ENCODE peak calls at places on chromosomes 16 and 17, in eight cellular contexts. E, U, S, H, B, Z, C and A are unnamed samples.

GRCh38 chr16:65176603-65177002 is 54.7 kb upstream of the CDH11 start:
- DNase-seq in E (no peak), U (no peak), S (peak), H (no peak), B (no peak), Z (no peak), C (no peak), A (no peak)

GRCh38 chr16:14475370-14476139 is 154.5 kb downstream of the PARN start:
- DNase-seq in E (no peak), U (no peak), S (no peak), H (no peak), B (no peak), Z (no peak), C (no peak), A (no peak)

GRCh38 chr16:3042376-3042775 is 4.0 kb upstream of the MMP25 start:
- DNase-seq in E (no peak), U (no peak), S (no peak), H (no peak), B (no peak), Z (no peak), C (no peak), A (no peak)

GRCh38 chr16:89050119-89050867 is 43.4 kb upstream of the ACSF3 start:
- DNase-seq in E (no peak), U (no peak), S (no peak), H (no peak), B (no peak), Z (no peak), C (no peak), A (no peak)

GRCh38 chr17:66115246-66115645 is 76.7 kb downstream of the CEP112 start:
- DNase-seq in E (no peak), U (no peak), S (no peak), H (no peak), B (no peak), Z (no peak), C (no peak), A (no peak)

GRCh38 chr17:74938194-74938950 is 2.7 kb downstream of the OTOP3 start:
- DNase-seq in E (no peak), U (no peak), S (no peak), H (no peak), B (no peak), Z (no peak), C (no peak), A (no peak)

GRCh38 chr16:12559714-12560113 is 244.0 kb downstream of the CPPED1 start:
- DNase-seq in E (no peak), U (no peak), S (no peak), H (no peak), B (no peak), Z (no peak), C (no peak), A (no peak)

GRCh38 chr16:68732068-68732680 is 4.9 kb upstream of the CDH1 start:
- DNase-seq in E (no peak), U (no peak), S (no peak), H (no peak), B (no peak), Z (no peak), C (no peak), A (no peak)

GRCh38 chr17:78300962-78301820 is 58.7 kb downstream of the SOCS3 start:
- DNase-seq in E (no peak), U (no peak), S (no peak), H (no peak), B (no peak), Z (no peak), C (no peak), A (no peak)

GRCh38 chr16:85206472-85207356 is 94.4 kb upstream of the CIBAR2 start:
- DNase-seq in E (no peak), U (no peak), S (peak), H (no peak), B (no peak), Z (no peak), C (peak), A (no peak)